ENCODE peak calls at places on chromosome 2, in seven cellular contexts. Y is cardiac muscle cell, E is SJSA1, C is Panc1, J is psoas muscle, B is fibroblast of lung, D is IMR-90. M is an unnamed sample.

GRCh38 chr2:159042115-159042850 is 73.8 kb downstream of the TANC1 start:
- DNase-seq in Y (no peak), E (no peak), C (no peak), D (no peak), B (no peak), J (no peak), M (no peak)

GRCh38 chr2:189037518-189037917 is 63.3 kb downstream of the COL3A1 start:
- DNase-seq in Y (peak; percentile 52), C (no peak), J (no peak), E (no peak), D (peak; percentile 59), B (peak; percentile 65), M (no peak)

GRCh38 chr2:227617316-227618250 is at the start of gene SCYGR4:
- DNase-seq in J (no peak), D (no peak), Y (no peak), E (no peak), B (no peak), C (no peak), M (no peak)

GRCh38 chr2:27231921-27232320 is 14.8 kb downstream of the CAD start:
- DNase-seq in Y (no peak), E (no peak), B (no peak), D (no peak), J (no peak), C (no peak), M (no peak)

GRCh38 chr2:74379851-74380789 is at the start of gene DCTN1:
- DNase-seq in E (no peak), J (peak; percentile 46), B (peak; percentile 81), Y (peak; percentile 69), D (peak; percentile 80), C (no peak), M (peak; percentile 62)

GRCh38 chr2:197159681-197160211 is 150.8 kb downstream of the ANKRD44 start:
- DNase-seq in B (peak; percentile 87), J (no peak), Y (peak; percentile 27), C (peak; percentile 96), E (peak; percentile 54), D (peak; percentile 85), M (no peak)

GRCh38 chr2:135798762-135799161 is 38.2 kb downstream of the LCT start:
- DNase-seq in D (no peak), B (no peak), J (no peak), Y (no peak), E (no peak), C (no peak), M (no peak)

GRCh38 chr2:201201371-201201770 is 18.4 kb downstream of the CASP10 start:
- DNase-seq in Y (no peak), J (no peak), B (no peak), E (no peak), C (no peak), D (no peak), M (no peak)

GRCh38 chr2:79294994-79295393 is 135.4 kb upstream of the REG3A start:
- DNase-seq in E (no peak), Y (no peak), B (no peak), J (no peak), D (no peak), C (no peak), M (no peak)

GRCh38 chr2:238866656-238867277 is 18.9 kb downstream of the TWIST2 start:
- DNase-seq in C (no peak), J (no peak), E (no peak), B (no peak), Y (no peak), D (no peak), M (no peak)

GRCh38 chr2:208515099-208515498 is 108.5 kb downstream of the PTH2R start:
- DNase-seq in E (no peak), J (no peak), C (no peak), B (no peak), D (no peak), Y (no peak), M (no peak)

GRCh38 chr2:236250286-236250685 is 13.9 kb downstream of the ASB18 start:
- DNase-seq in C (no peak), J (no peak), D (no peak), E (no peak), Y (no peak), B (no peak), M (no peak)

GRCh38 chr2:26562811-26563645 is 78.1 kb downstream of the CIB4 start:
- DNase-seq in J (no peak), D (no peak), Y (peak; percentile 74), B (peak; percentile 68), C (no peak), E (no peak), M (peak; percentile 79)

GRCh38 chr2:223800908-223801307 is 36.5 kb downstream of the AP1S3 start:
- DNase-seq in B (no peak), C (no peak), Y (no peak), J (no peak), E (no peak), D (no peak), M (no peak)

GRCh38 chr2:223805008-223805407 is 32.4 kb downstream of the AP1S3 start:
- DNase-seq in D (no peak), B (no peak), C (no peak), Y (no peak), E (no peak), J (no peak), M (no peak)

GRCh38 chr2:223797073-223797472 is 40.3 kb downstream of the AP1S3 start:
- DNase-seq in J (no peak), B (peak; percentile 88), E (no peak), Y (peak; percentile 57), C (no peak), D (peak; percentile 34), M (no peak)

GRCh38 chr2:223797811-223798721 is 39.3 kb downstream of the AP1S3 start:
- DNase-seq in D (peak; percentile 59), J (no peak), Y (peak; percentile 66), B (peak; percentile 81), C (no peak), E (no peak), M (no peak)

GRCh38 chr2:223801702-223802101 is 35.7 kb downstream of the AP1S3 start:
- DNase-seq in Y (no peak), E (no peak), D (no peak), J (no peak), B (no peak), C (no peak), M (no peak)
- H3K4me1 ChIP-seq in Y (no peaks in the 10 kb centered on the region), E (peaks cover 24% of the 10 kb centered on the region), D (peaks cover 10% of the 10 kb centered on the region), J (no peaks in the 10 kb centered on the region), B (peaks cover 5% of the 10 kb centered on the region), C (peaks cover 72% of the 10 kb centered on the region), M (no peaks in the 10 kb centered on the region)

DNA sequence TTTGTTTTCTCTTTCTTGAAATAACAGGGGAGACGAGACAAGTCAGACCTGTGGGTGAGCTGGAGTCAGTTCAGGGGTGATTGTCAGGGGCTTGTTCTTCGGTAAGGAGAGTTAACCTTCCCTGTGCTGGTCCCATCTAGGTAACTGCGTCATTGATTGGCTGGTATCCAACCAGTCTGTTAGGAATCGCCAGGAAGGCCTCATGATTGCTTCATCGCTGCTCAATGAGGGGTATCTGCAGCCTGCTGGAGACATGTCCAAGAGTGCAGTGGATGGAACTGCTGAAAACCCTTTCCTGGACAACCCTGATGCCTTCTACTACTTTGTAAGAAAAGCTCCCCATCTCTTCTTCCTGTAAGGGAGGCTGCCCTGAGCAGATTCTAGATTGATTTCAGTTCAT is 21.3 kb downstream of the PLEK start:
- DNase-seq in D (no peak), Y (no peak), B (no peak), E (no peak), J (no peak), C (no peak), M (no peak)
- H3K4me3 ChIP-seq in D (no peak overlapping the region), Y (no peak overlapping the region), B (no peak overlapping the region), E (no peak overlapping the region), J (no peak overlapping the region), C (no peak overlapping the region), M (no peak overlapping the region)

GRCh38 chr2:17594533-17595391 is 54.3 kb downstream of the VSNL1 start:
- DNase-seq in D (peak; percentile 50), Y (peak; percentile 67), B (peak; percentile 87), E (no peak), C (no peak), J (no peak), M (no peak)
- H3K4me1 ChIP-seq in D (peaks cover 5% of the 10 kb centered on the region), Y (peaks cover 3% of the 10 kb centered on the region), B (peaks cover 22% of the 10 kb centered on the region), E (peaks cover 23% of the 10 kb centered on the region), C (no peaks in the 10 kb centered on the region), J (no peaks in the 10 kb centered on the region), M (no peaks in the 10 kb centered on the region)

GRCh38 chr2:31577143-31577542 is 3.6 kb downstream of the SRD5A2 start:
- DNase-seq in J (no peak), Y (no peak), C (no peak), D (no peak), B (no peak), E (no peak), M (no peak)
- H3K4me3 ChIP-seq in J (no peak overlapping the region), Y (no peak overlapping the region), C (no peak overlapping the region), D (no peak overlapping the region), B (no peak overlapping the region), E (no peak overlapping the region), M (no peak overlapping the region)

GRCh38 chr2:39437522-39438296 is 624 bp upstream of the MAP4K3 start:
- DNase-seq in D (peak; percentile 31), E (peak; percentile 43), B (peak; percentile 38), J (peak; percentile 29), Y (peak; percentile 36), C (no peak), M (peak; percentile 74)

GRCh38 chr2:39435254-39435653 is 1.8 kb downstream of the MAP4K3 start:
- DNase-seq in E (no peak), Y (peak; percentile 38), B (peak; percentile 32), D (peak; percentile 43), C (no peak), J (no peak), M (no peak)

GRCh38 chr2:39434233-39434897 is 2.7 kb downstream of the MAP4K3 start:
- DNase-seq in B (peak; percentile 44), D (peak; percentile 18), E (no peak), C (no peak), J (no peak), Y (no peak), M (no peak)

GRCh38 chr2:39436592-39437521 is at the start of gene MAP4K3:
- DNase-seq in Y (peak; percentile 97), B (peak; percentile 93), J (peak; percentile 93), C (peak; percentile 75), E (peak; percentile 98), D (peak; percentile 94), M (peak; percentile 98)

DNA sequence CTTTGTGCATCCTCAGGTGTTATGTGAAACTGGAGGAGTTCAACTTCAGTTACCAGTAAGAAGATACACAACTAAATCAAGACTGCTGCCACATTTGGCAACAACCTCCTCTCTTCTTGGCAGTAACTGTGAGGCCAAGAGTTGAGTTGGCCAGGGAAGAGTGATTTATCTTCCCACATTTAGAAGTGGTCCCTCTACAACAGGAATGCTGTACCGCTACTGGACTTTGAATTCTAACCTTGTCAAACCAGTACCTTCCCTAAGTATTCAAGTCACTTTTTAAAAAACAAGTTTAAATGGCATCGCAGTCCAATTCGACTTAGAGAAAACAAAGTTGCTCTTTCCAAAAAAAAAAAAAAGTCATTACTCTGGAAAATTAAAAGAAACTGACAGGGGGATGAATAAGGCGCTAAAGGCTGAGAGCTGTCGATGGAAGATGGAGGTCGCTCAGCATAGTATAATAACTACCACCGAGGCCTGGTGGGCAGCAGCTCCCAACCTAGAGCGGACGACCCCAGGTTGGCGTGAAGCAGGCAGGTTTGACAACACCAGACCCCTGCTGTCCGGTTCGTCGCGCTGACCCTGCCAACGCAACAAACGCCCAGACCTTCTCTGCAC is 1.0 kb downstream of the MAP4K3 start:
- DNase-seq in C (no peak), J (peak; percentile 27), Y (peak; percentile 72), E (peak; percentile 42), D (peak; percentile 58), B (peak; percentile 82), M (peak; percentile 78)
- H3K4me1 ChIP-seq in C (peaks cover 47% of the 10 kb centered on the region), J (peaks cover 67% of the 10 kb centered on the region), Y (peaks cover 47% of the 10 kb centered on the region), E (peaks cover 49% of the 10 kb centered on the region), D (peaks cover 22% of the 10 kb centered on the region), B (peaks cover 20% of the 10 kb centered on the region), M (peaks cover 6% of the 10 kb centered on the region)

M was measured in aorta.